ENCODE peak calls at places on chromosomes 6 and 20, in seven cellular contexts. C, I, Y, T, S, L and F are unnamed samples.
A peak's percentile ranks its signal among the peaks of the same experiment; 100 is the strongest.

GRCh38 chr6:79750806-79751205 is 119.7 kb downstream of the SH3BGRL2 start:
- DNase-seq in C (no peak), S (no peak), I (no peak), Y (no peak), T (no peak), L (no peak), F (no peak)

GRCh38 chr6:150738092-150738625 is 127.3 kb upstream of the MTHFD1L start:
- DNase-seq in C (no peak), Y (no peak), I (no peak), S (no peak), L (no peak), T (no peak), F (no peak)

GRCh38 chr6:14035448-14035847 is 82.1 kb upstream of the CD83 start:
- DNase-seq in L (peak; percentile 98), T (peak; percentile 17), S (no peak), I (peak; percentile 73), Y (no peak), C (no peak), F (no peak)

GRCh38 chr20:38450412-38450975 is 15.4 kb upstream of the SNHG17 start:
- DNase-seq in C (no peak), I (peak; percentile 30), T (no peak), S (no peak), Y (no peak), L (peak; percentile 78), F (no peak)

GRCh38 chr20:50804453-50805348 is 9.8 kb downstream of the BCAS4 start:
- DNase-seq in S (peak; percentile 61), T (no peak), Y (no peak), C (no peak), I (no peak), L (no peak), F (peak; percentile 10)

GRCh38 chr6:56954389-56955170 is at the start of gene BEND6:
- DNase-seq in T (peak; percentile 82), Y (peak; percentile 89), C (peak; percentile 87), L (peak; percentile 79), S (peak; percentile 49), I (peak; percentile 79), F (no peak)

GRCh38 chr6:21132856-21133610 is 460.5 kb upstream of the SOX4 start:
- DNase-seq in S (no peak), C (peak; percentile 34), L (peak; percentile 19), T (no peak), Y (no peak), I (no peak), F (no peak)

GRCh38 chr6:137903933-137904821 is 37.1 kb downstream of the TNFAIP3 start:
- DNase-seq in S (no peak), C (no peak), I (no peak), Y (no peak), T (peak; percentile 51), L (peak; percentile 67), F (no peak)

GRCh38 chr20:6579417-6579816 is 188.1 kb upstream of the BMP2 start:
- DNase-seq in C (no peak), T (no peak), I (no peak), S (no peak), Y (no peak), L (no peak), F (no peak)

GRCh38 chr6:81767163-81768000 is 14.9 kb upstream of the TENT5A start:
- DNase-seq in S (no peak), C (no peak), L (peak; percentile 71), I (peak; percentile 65), T (no peak), Y (no peak), F (no peak)

GRCh38 chr20:1912056-1912455 is 16.8 kb downstream of the SIRPA start:
- DNase-seq in T (no peak), Y (no peak), C (no peak), L (peak; percentile 16), I (no peak), S (no peak), F (no peak)

GRCh38 chr6:18412644-18413043 is 25.5 kb downstream of the RNF144B start:
- DNase-seq in L (peak; percentile 86), C (no peak), S (no peak), Y (no peak), I (no peak), T (no peak), F (no peak)

DNA sequence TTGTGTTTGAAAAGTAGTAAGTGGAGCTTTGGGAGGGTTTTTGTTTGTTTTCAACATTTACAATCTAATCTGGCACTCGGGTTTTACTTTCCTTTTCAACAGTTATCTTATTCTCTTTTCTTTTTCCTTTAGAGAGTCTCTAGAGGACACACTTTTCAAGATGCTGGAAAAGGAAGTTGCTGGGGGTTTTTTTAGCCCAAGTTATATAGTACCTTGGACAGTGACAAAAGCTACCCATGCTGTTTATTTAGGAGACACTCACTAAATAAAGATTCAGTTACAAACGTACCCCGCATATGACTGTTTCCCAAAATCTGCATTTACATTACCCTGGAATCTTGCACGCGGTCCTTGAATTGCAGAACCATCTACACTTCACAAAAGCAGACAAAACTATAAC is 78.8 kb downstream of the MAP7 start:
- DNase-seq in S (no peak), T (no peak), L (no peak), Y (no peak), I (no peak), C (no peak), F (no peak)
- H3K27me3 ChIP-seq in S (no peaks in the 10 kb centered on the region), T (no peaks in the 10 kb centered on the region), L (no peaks in the 10 kb centered on the region), Y (no peaks in the 10 kb centered on the region), I (no peaks in the 10 kb centered on the region), C (no peaks in the 10 kb centered on the region), F (no peaks in the 10 kb centered on the region)

GRCh38 chr20:15632680-15633079 is 940.6 kb downstream of the KIF16B start:
- DNase-seq in C (no peak), Y (no peak), L (no peak), S (no peak), I (no peak), T (no peak), F (no peak)

GRCh38 chr20:15628954-15629353 is 944.3 kb downstream of the KIF16B start:
- DNase-seq in L (no peak), Y (no peak), T (no peak), C (no peak), I (no peak), S (no peak), F (no peak)

GRCh38 chr20:15627089-15627488 is 946.2 kb downstream of the KIF16B start:
- DNase-seq in S (no peak), I (no peak), T (no peak), Y (no peak), L (no peak), C (no peak), F (no peak)

GRCh38 chr20:15627501-15627903 is 945.7 kb downstream of the KIF16B start:
- DNase-seq in T (no peak), I (no peak), C (no peak), L (no peak), S (no peak), Y (no peak), F (no peak)
- H3K9me3 ChIP-seq in T (no peaks in the 10 kb centered on the region), I (no peaks in the 10 kb centered on the region), C (no peaks in the 10 kb centered on the region), L (no peaks in the 10 kb centered on the region), S (no peaks in the 10 kb centered on the region), Y (no peaks in the 10 kb centered on the region), F (no peaks in the 10 kb centered on the region)

GRCh38 chr20:4435210-4435609 is 286.5 kb upstream of the PRND start:
- DNase-seq in C (no peak), S (no peak), T (no peak), Y (no peak), L (peak; percentile 4), I (no peak), F (no peak)
- H3K27me3 ChIP-seq in C (no peaks in the 10 kb centered on the region), S (peaks cover 3% of the 10 kb centered on the region), T (no peaks in the 10 kb centered on the region), Y (no peaks in the 10 kb centered on the region), L (no peaks in the 10 kb centered on the region), I (no peaks in the 10 kb centered on the region), F (peaks cover 7% of the 10 kb centered on the region)

GRCh38 chr6:167709196-167709595 is 117.5 kb upstream of the AFDN start:
- DNase-seq in T (no peak), C (peak; percentile 14), I (no peak), L (no peak), S (peak; percentile 35), Y (no peak), F (no peak)

GRCh38 chr6:167710521-167710920 is 116.2 kb upstream of the AFDN start:
- DNase-seq in S (peak; percentile 19), I (no peak), T (no peak), L (no peak), Y (no peak), C (peak; percentile 18), F (no peak)

GRCh38 chr6:167707686-167708500 is 118.8 kb upstream of the AFDN start:
- DNase-seq in C (no peak), T (no peak), S (peak; percentile 38), I (no peak), Y (peak; percentile 51), L (no peak), F (no peak)

GRCh38 chr6:167706313-167707109 is 120.2 kb upstream of the AFDN start:
- DNase-seq in L (no peak), T (no peak), I (no peak), Y (peak; percentile 49), C (no peak), S (peak; percentile 64), F (peak; percentile 44)

GRCh38 chr6:167708501-167709094 is 118.1 kb upstream of the AFDN start:
- DNase-seq in I (no peak), L (no peak), T (no peak), S (peak; percentile 36), C (peak; percentile 7), Y (peak; percentile 53), F (no peak)
- H3K9me3 ChIP-seq in I (no peaks in the 10 kb centered on the region), L (no peaks in the 10 kb centered on the region), T (no peaks in the 10 kb centered on the region), S (no peaks in the 10 kb centered on the region), C (no peaks in the 10 kb centered on the region), Y (no peaks in the 10 kb centered on the region), F (no peaks in the 10 kb centered on the region)

GRCh38 chr20:22942742-22943141 is 92.4 kb upstream of the SSTR4 start:
- DNase-seq in T (no peak), C (no peak), I (no peak), Y (no peak), S (no peak), L (no peak), F (no peak)

GRCh38 chr20:22941550-22941949 is 93.6 kb upstream of the SSTR4 start:
- DNase-seq in T (no peak), I (no peak), C (no peak), Y (no peak), L (no peak), S (no peak), F (no peak)

GRCh38 chr20:22944936-22945335 is 90.2 kb upstream of the SSTR4 start:
- DNase-seq in Y (no peak), T (no peak), S (no peak), C (no peak), L (no peak), I (no peak), F (no peak)

GRCh38 chr20:22946594-22946993 is 88.5 kb upstream of the SSTR4 start:
- DNase-seq in I (peak; percentile 28), T (no peak), C (no peak), Y (no peak), S (no peak), L (no peak), F (no peak)

DNA sequence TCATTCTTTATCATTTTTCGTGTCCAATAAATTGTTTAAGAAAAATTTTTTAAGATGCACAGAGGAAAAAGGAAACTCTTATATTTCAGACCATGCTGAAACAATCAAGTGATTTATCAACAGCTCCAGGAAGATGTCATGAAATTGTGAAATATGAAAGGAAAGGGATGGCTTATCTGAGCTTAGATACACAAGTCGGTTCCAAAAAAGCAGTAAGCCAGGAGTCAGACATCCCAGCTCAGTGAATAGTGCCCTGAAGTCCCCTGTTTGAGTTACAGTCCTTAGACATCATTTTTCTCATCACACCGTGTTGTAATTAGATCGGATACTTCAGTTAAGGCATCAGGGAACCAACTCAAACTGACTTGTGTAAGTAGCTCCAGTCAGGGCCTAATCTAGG is 91.0 kb upstream of the SSTR4 start:
- DNase-seq in C (no peak), I (no peak), Y (no peak), L (no peak), T (no peak), S (no peak), F (no peak)
- H3K27me3 ChIP-seq in C (peaks cover 5% of the 10 kb centered on the region), I (no peaks in the 10 kb centered on the region), Y (no peaks in the 10 kb centered on the region), L (no peaks in the 10 kb centered on the region), T (no peaks in the 10 kb centered on the region), S (no peaks in the 10 kb centered on the region), F (no peaks in the 10 kb centered on the region)